ENCODE peak calls at places on chromosome 6, in nine cellular contexts. S is adrenal gland; O is tibial artery; W is heart left ventricle; H is mesothelial cell of epicardium; M is activated B cell treated with CpG ODN at 0.5 μM for 24 hours; Q is CD4-positive, alpha-beta T cell; R is D721Med; K is left lung. L is an unnamed sample.

GRCh38 chr6:93358435-93358834 is 60.9 kb downstream of the EPHA7 start:
- DNase-seq in S (no peak), O (no peak), W (no peak), H (no peak), M (no peak), Q (no peak), R (no peak), K (no peak), L (no peak)

GRCh38 chr6:155244434-155244833 is 19.4 kb upstream of the CLDN20 start:
- DNase-seq in S (no peak), O (no peak), W (no peak), H (no peak), M (no peak), Q (no peak), R (no peak), K (no peak), L (no peak)

GRCh38 chr6:156953478-156954146 is 176.4 kb downstream of the ARID1B start:
- DNase-seq in S (peak), O (no peak), W (no peak), H (no peak), M (no peak), Q (no peak), R (no peak), K (no peak), L (peak)

GRCh38 chr6:74100719-74101287 is 404.8 kb downstream of the CD109 start:
- DNase-seq in S (no peak), O (no peak), W (no peak), H (no peak), M (no peak), Q (no peak), R (no peak), K (no peak), L (no peak)

GRCh38 chr6:44527961-44528644 is 140.6 kb downstream of the CDC5L start:
- DNase-seq in S (no peak), O (no peak), W (no peak), H (no peak), M (no peak), Q (no peak), R (no peak), K (no peak), L (no peak)

GRCh38 chr6:28981391-28981832 is 23.7 kb downstream of the ZNF311 start:
- DNase-seq in S (peak), O (no peak), W (peak), H (peak), M (peak), Q (peak), R (no peak), K (no peak), L (no peak)

GRCh38 chr6:148329568-148330299 is 12.9 kb upstream of the SASH1 start:
- DNase-seq in S (no peak), O (no peak), W (no peak), H (no peak), M (no peak), Q (no peak), R (no peak), K (no peak), L (peak)

GRCh38 chr6:92701425-92702096 is 717.8 kb downstream of the EPHA7 start:
- DNase-seq in S (no peak), O (no peak), W (no peak), H (no peak), M (no peak), Q (no peak), R (no peak), K (peak), L (no peak)

GRCh38 chr6:17957904-17958303 is 29.5 kb downstream of the KIF13A start:
- DNase-seq in S (no peak), O (no peak), W (no peak), H (no peak), M (no peak), Q (no peak), R (no peak), K (no peak), L (no peak)

GRCh38 chr6:128492386-128492785 is 28.0 kb downstream of the PTPRK start:
- DNase-seq in S (no peak), O (no peak), W (no peak), H (no peak), M (no peak), Q (no peak), R (no peak), K (no peak), L (no peak)

GRCh38 chr6:33316603-33317417 is 734 bp downstream of the ZBTB22 start:
- DNase-seq in S (peak), O (no peak), W (peak), H (no peak), M (no peak), Q (no peak), R (no peak), K (peak), L (no peak)

GRCh38 chr6:130624046-130624445 is 203.2 kb upstream of the SMLR1 start:
- DNase-seq in S (no peak), O (no peak), W (no peak), H (no peak), M (no peak), Q (no peak), R (no peak), K (no peak), L (no peak)

GRCh38 chr6:140893432-140893831 is 1239.3 kb upstream of the GJE1 start:
- DNase-seq in S (no peak), O (no peak), W (no peak), H (no peak), M (no peak), Q (no peak), R (no peak), K (no peak), L (no peak)

GRCh38 chr6:56019973-56020372 is 144.6 kb upstream of the BMP5 start:
- DNase-seq in S (no peak), O (no peak), W (no peak), H (no peak), M (no peak), Q (no peak), R (no peak), K (no peak), L (no peak)

GRCh38 chr6:170166511-170167122 is 124.3 kb downstream of the DLL1 start:
- DNase-seq in S (no peak), O (no peak), W (peak), H (no peak), M (no peak), Q (no peak), R (no peak), K (peak), L (no peak)

GRCh38 chr6:41560440-41561192 is 14.4 kb downstream of the FOXP4 start:
- DNase-seq in S (peak), O (no peak), W (peak), H (no peak), M (peak), Q (peak), R (peak), K (peak), L (no peak)

GRCh38 chr6:22784611-22785010 is 215.2 kb downstream of the HDGFL1 start:
- DNase-seq in S (no peak), O (no peak), W (no peak), H (peak), M (no peak), Q (no peak), R (no peak), K (no peak), L (no peak)

GRCh38 chr6:133621751-133622150 is 267.2 kb upstream of the TCF21 start:
- DNase-seq in S (no peak), O (no peak), W (no peak), H (no peak), M (no peak), Q (no peak), R (no peak), K (no peak), L (no peak)

GRCh38 chr6:123393333-123393732 is 243.4 kb downstream of the TRDN start:
- DNase-seq in S (no peak), O (no peak), W (no peak), H (no peak), M (no peak), Q (no peak), R (no peak), K (no peak), L (no peak)

GRCh38 chr6:97714772-97715171 is 431.8 kb upstream of the MMS22L start:
- DNase-seq in S (no peak), O (no peak), W (no peak), H (no peak), M (no peak), Q (no peak), R (no peak), K (no peak), L (no peak)

GRCh38 chr6:38604700-38605099 is 35.0 kb downstream of the BTBD9 start:
- DNase-seq in S (no peak), O (no peak), W (no peak), H (no peak), M (no peak), Q (no peak), R (no peak), K (no peak), L (no peak)

GRCh38 chr6:39821739-39822532 is 29.8 kb downstream of the DAAM2 start:
- DNase-seq in S (no peak), O (peak), W (peak), H (no peak), M (no peak), Q (no peak), R (no peak), K (no peak), L (no peak)

GRCh38 chr6:150065083-150065482 is 3.8 kb downstream of the ULBP3 start:
- DNase-seq in S (no peak), O (no peak), W (no peak), H (no peak), M (no peak), Q (no peak), R (no peak), K (no peak), L (no peak)

GRCh38 chr6:43231735-43232450 is 2.6 kb upstream of the DNPH1 start:
- DNase-seq in S (no peak), O (no peak), W (no peak), H (no peak), M (no peak), Q (no peak), R (no peak), K (no peak), L (no peak)

GRCh38 chr6:169183233-169183632 is 70.4 kb downstream of the THBS2 start:
- DNase-seq in S (no peak), O (no peak), W (no peak), H (no peak), M (no peak), Q (no peak), R (no peak), K (no peak), L (no peak)

GRCh38 chr6:100988391-100988999 is 107.4 kb upstream of the ASCC3 start:
- DNase-seq in S (no peak), O (no peak), W (no peak), H (no peak), M (no peak), Q (no peak), R (no peak), K (no peak), L (no peak)

GRCh38 chr6:15956205-15957106 is 172.4 kb upstream of the MYLIP start:
- DNase-seq in S (no peak), O (no peak), W (no peak), H (no peak), M (no peak), Q (no peak), R (no peak), K (no peak), L (no peak)

GRCh38 chr6:138824482-138825134 is 28.7 kb downstream of the ECT2L start:
- DNase-seq in S (no peak), O (no peak), W (no peak), H (no peak), M (no peak), Q (no peak), R (no peak), K (no peak), L (no peak)

GRCh38 chr6:152070556-152070955 is 263.1 kb downstream of the ESR1 start:
- DNase-seq in S (no peak), O (no peak), W (no peak), H (no peak), M (no peak), Q (no peak), R (no peak), K (no peak), L (no peak)
- TF ChIP-seq CTCF in S (no peak), O (no peak), W (no peak), H (no peak), M (no peak), Q (no peak), R (no peak), K (no peak), L (no peak)

DNA sequence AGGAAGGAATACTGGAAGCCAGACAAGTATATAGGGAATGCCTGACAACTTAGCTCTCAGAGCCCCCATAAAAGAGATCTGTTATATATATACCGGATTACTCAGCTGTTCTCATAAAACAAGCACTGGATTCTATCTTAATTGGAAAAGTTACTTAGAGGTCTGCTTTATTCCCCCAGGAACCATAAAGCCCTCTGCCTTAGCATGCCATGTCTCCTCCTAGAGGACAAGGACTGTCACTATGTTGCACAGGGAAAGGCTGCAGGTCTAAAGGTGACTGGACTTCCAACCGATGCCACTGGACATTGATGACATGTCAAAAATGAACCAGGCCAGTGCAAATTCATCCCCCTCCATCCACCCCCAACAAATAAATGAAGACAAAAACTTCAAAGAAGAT is 6.4 kb downstream of the EXOC2 start:
- DNase-seq in S (no peak), O (no peak), W (no peak), H (no peak), M (no peak), Q (no peak), R (no peak), K (no peak), L (no peak)
- TF ChIP-seq CTCF in S (no peak), O (no peak), W (peak), H (no peak), M (no peak), Q (no peak), R (peak), K (no peak), L (peak)

GRCh38 chr6:104281370-104281769 is 578.3 kb downstream of the HACE1 start:
- DNase-seq in S (no peak), O (no peak), W (no peak), H (no peak), M (no peak), Q (no peak), R (no peak), K (no peak), L (no peak)
- TF ChIP-seq CTCF in S (no peak), O (no peak), W (no peak), H (no peak), M (no peak), Q (no peak), R (peak), K (no peak), L (no peak)

DNA sequence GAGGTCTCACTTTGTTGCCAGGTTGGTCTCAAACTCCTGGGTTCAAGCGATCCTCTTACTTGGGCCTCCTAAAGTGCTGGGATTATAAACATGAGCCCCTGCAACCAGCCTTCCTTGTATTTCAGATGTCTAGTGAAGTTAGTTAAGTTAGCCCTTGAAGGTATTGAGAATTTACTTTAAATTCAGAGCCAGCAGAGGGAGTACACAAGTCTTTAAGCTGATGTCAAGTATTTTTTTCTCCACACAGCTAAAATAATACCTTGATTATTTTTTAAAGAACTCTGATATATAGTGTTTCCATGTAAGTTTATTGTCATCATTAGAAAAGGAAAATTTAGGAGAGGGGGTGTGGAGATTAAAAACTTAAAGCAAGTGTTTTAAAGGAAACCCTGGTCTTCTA is 9.8 kb downstream of the FOXO3 start:
- DNase-seq in S (no peak), O (no peak), W (no peak), H (no peak), M (no peak), Q (no peak), R (no peak), K (no peak), L (no peak)
- TF ChIP-seq CTCF in S (no peak), O (no peak), W (no peak), H (peak), M (no peak), Q (no peak), R (peak), K (no peak), L (no peak)

DNA sequence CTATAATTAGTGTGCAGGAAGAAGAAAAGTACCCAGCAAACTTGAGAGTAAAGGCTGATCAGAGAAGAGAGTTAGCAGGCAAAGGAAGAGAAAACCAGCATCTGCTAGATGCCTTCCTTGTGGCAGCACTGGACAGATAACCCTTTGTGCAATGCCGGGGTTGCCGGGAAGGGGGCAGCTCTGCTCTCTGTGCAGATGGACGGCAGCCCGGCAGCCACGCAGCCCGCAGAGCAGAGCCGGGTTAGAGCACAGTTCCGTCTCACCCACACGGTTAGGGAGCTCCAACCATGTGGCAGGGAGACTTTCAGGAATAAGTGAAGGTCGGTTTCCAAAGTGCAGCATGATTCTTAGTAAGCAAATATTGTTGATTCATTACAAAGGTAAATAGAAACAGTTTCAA is 80.0 kb upstream of the RPS6KA2 start:
- DNase-seq in S (peak), O (no peak), W (peak), H (no peak), M (no peak), Q (no peak), R (no peak), K (peak), L (no peak)
- TF ChIP-seq CTCF in S (peak), O (no peak), W (peak), H (no peak), M (no peak), Q (no peak), R (no peak), K (peak), L (peak)

GRCh38 chr6:143372199-143372882 is 78.2 kb downstream of the ADAT2 start:
- DNase-seq in S (no peak), O (no peak), W (no peak), H (no peak), M (no peak), Q (no peak), R (no peak), K (no peak), L (no peak)

GRCh38 chr6:143374014-143374413 is 76.5 kb downstream of the ADAT2 start:
- DNase-seq in S (no peak), O (no peak), W (no peak), H (no peak), M (no peak), Q (no peak), R (no peak), K (no peak), L (no peak)

GRCh38 chr6:143375022-143375585 is 75.4 kb downstream of the ADAT2 start:
- DNase-seq in S (no peak), O (no peak), W (no peak), H (no peak), M (no peak), Q (no peak), R (no peak), K (no peak), L (no peak)

GRCh38 chr6:143370972-143371371 is 79.5 kb downstream of the ADAT2 start:
- DNase-seq in S (no peak), O (no peak), W (no peak), H (no peak), M (no peak), Q (no peak), R (no peak), K (no peak), L (no peak)

DNA sequence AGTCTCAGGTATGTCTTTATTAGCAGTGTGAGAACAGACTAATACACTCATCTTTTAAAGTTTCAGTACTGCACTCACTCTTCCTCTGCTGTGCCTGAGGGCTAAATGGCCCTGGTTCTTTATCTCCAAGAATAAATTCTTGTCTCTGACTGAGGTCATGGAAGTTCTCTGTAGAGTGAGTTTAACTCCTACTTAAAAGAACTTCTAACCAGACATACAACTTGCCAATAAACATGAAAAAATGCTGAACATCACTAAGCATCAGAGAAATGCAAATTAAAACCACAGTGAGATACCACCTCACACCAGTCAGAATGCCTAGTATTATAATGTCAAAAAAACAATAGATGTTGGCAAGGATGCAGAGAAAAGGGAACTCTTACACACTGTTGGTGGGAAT is 73.6 kb downstream of the ADAT2 start:
- DNase-seq in S (no peak), O (no peak), W (no peak), H (no peak), M (no peak), Q (no peak), R (no peak), K (no peak), L (peak)
- TF ChIP-seq CTCF in S (no peak), O (no peak), W (no peak), H (no peak), M (no peak), Q (no peak), R (no peak), K (no peak), L (no peak)

DNA sequence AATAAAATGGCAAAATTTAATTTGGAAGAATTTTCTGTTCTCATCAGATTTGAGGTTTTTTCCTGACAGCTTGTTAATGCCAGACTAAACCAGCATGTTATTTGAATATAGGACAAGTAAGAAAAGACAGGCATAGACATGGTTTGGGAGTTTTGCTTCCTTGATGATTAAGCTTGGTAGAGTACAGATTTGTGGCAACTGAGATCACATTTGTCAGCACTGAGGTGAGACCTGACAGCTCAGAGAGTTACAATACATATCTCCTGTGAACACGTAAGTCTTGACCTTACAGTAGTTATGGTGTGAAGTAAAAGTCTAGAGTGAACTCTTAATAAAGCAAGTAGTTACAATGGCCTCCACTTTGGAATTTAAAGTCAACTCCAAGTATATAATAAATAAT is 34.5 kb downstream of the CENPW start:
- DNase-seq in S (no peak), O (no peak), W (no peak), H (no peak), M (no peak), Q (no peak), R (no peak), K (no peak), L (no peak)
- TF ChIP-seq CTCF in S (no peak), O (no peak), W (no peak), H (no peak), M (no peak), Q (no peak), R (no peak), K (no peak), L (no peak)

L was measured in AG09309.